ENCODE peak calls at places on chromosomes 7 and 10, in six cellular contexts. One of them, this sample, is unnamed.

GRCh38 chr10:14595526-14596182 is 179.0 kb downstream of the FAM107B start:
- DNase-seq in lung: no peak
- DNase-seq in nephron progenitor cell: no peak
- DNase-seq in activated CD8-positive, alpha-beta memory T cell treated with anti-CD3 and anti-CD28 coated beads for 24 hours: no peak
- DNase-seq in AG09309: no peak
- DNase-seq in adrenal gland: no peak
- DNase-seq in this sample: no peak

GRCh38 chr7:707296-708000 is 19.1 kb upstream of the DNAAF5 start:
- DNase-seq in nephron progenitor cell: no peak
- DNase-seq in adrenal gland: no peak
- DNase-seq in activated CD8-positive, alpha-beta memory T cell treated with anti-CD3 and anti-CD28 coated beads for 24 hours: no peak
- DNase-seq in lung: no peak
- DNase-seq in AG09309: no peak
- DNase-seq in this sample: no peak

GRCh38 chr10:78456649-78457400 is 423.2 kb downstream of the RPS24 start:
- DNase-seq in lung: no peak
- DNase-seq in activated CD8-positive, alpha-beta memory T cell treated with anti-CD3 and anti-CD28 coated beads for 24 hours: no peak
- DNase-seq in adrenal gland: no peak
- DNase-seq in nephron progenitor cell: no peak
- DNase-seq in AG09309: no peak
- DNase-seq in this sample: peak

GRCh38 chr7:105487559-105488218 is 34.4 kb downstream of the PUS7 start:
- DNase-seq in adrenal gland: no peak
- DNase-seq in activated CD8-positive, alpha-beta memory T cell treated with anti-CD3 and anti-CD28 coated beads for 24 hours: no peak
- DNase-seq in nephron progenitor cell: no peak
- DNase-seq in AG09309: peak
- DNase-seq in lung: no peak
- DNase-seq in this sample: no peak

GRCh38 chr7:106563466-106564150 is 97.3 kb downstream of the CCDC71L start:
- DNase-seq in lung: no peak
- DNase-seq in activated CD8-positive, alpha-beta memory T cell treated with anti-CD3 and anti-CD28 coated beads for 24 hours: no peak
- DNase-seq in AG09309: no peak
- DNase-seq in adrenal gland: no peak
- DNase-seq in nephron progenitor cell: no peak
- DNase-seq in this sample: no peak

GRCh38 chr10:10891437-10891836 is 126.2 kb upstream of the CELF2 start:
- DNase-seq in nephron progenitor cell: peak
- DNase-seq in activated CD8-positive, alpha-beta memory T cell treated with anti-CD3 and anti-CD28 coated beads for 24 hours: no peak
- DNase-seq in adrenal gland: no peak
- DNase-seq in AG09309: peak
- DNase-seq in lung: no peak
- DNase-seq in this sample: no peak

GRCh38 chr7:1767524-1767923 is 97.4 kb downstream of the ELFN1 start:
- DNase-seq in lung: no peak
- DNase-seq in adrenal gland: no peak
- DNase-seq in AG09309: no peak
- DNase-seq in activated CD8-positive, alpha-beta memory T cell treated with anti-CD3 and anti-CD28 coated beads for 24 hours: no peak
- DNase-seq in nephron progenitor cell: no peak
- DNase-seq in this sample: no peak

GRCh38 chr7:73844848-73845460 is 2.6 kb upstream of the METTL27 start:
- DNase-seq in nephron progenitor cell: no peak
- DNase-seq in lung: no peak
- DNase-seq in AG09309: peak
- DNase-seq in adrenal gland: no peak
- DNase-seq in activated CD8-positive, alpha-beta memory T cell treated with anti-CD3 and anti-CD28 coated beads for 24 hours: no peak
- DNase-seq in this sample: no peak

GRCh38 chr10:106608101-106608500 is 556.4 kb downstream of the SORCS1 start:
- DNase-seq in nephron progenitor cell: no peak
- DNase-seq in lung: no peak
- DNase-seq in activated CD8-positive, alpha-beta memory T cell treated with anti-CD3 and anti-CD28 coated beads for 24 hours: no peak
- DNase-seq in adrenal gland: no peak
- DNase-seq in AG09309: no peak
- DNase-seq in this sample: no peak

GRCh38 chr7:102008535-102009262 is 191.3 kb downstream of the CUX1 start:
- DNase-seq in nephron progenitor cell: no peak
- DNase-seq in lung: no peak
- DNase-seq in activated CD8-positive, alpha-beta memory T cell treated with anti-CD3 and anti-CD28 coated beads for 24 hours: no peak
- DNase-seq in adrenal gland: no peak
- DNase-seq in AG09309: no peak
- DNase-seq in this sample: peak

GRCh38 chr7:92754756-92755581 is 81.4 kb downstream of the CDK6 start:
- DNase-seq in adrenal gland: no peak
- DNase-seq in lung: no peak
- DNase-seq in activated CD8-positive, alpha-beta memory T cell treated with anti-CD3 and anti-CD28 coated beads for 24 hours: no peak
- DNase-seq in nephron progenitor cell: peak
- DNase-seq in AG09309: no peak
- DNase-seq in this sample: no peak